ENCODE peak calls at places on chromosomes 5 and 9, in seven cellular contexts. U, Z, T, P, J, X and Y are unnamed samples.
A peak's percentile ranks its signal among the peaks of the same experiment; 100 is the strongest.

GRCh38 chr9:109107402-109108240 is 12.1 kb downstream of the TMEM245 start:
- DNase-seq in U (no peak), Z (no peak), T (no peak), P (peak; percentile 79), J (no peak), X (no peak), Y (no peak)

GRCh38 chr5:128574041-128574440 is 36.0 kb upstream of the FBN2 start:
- DNase-seq in U (no peak), Z (no peak), T (no peak), P (no peak), J (no peak), X (no peak), Y (no peak)

GRCh38 chr5:15215056-15215455 is 284.9 kb upstream of the FBXL7 start:
- DNase-seq in U (no peak), Z (no peak), T (no peak), P (no peak), J (no peak), X (no peak), Y (no peak)

GRCh38 chr5:32805966-32806626 is 95.0 kb downstream of the NPR3 start:
- DNase-seq in U (no peak), Z (no peak), T (no peak), P (peak; percentile 87), J (no peak), X (no peak), Y (no peak)

GRCh38 chr5:142667808-142668207 is 18.1 kb downstream of the FGF1 start:
- DNase-seq in U (no peak), Z (no peak), T (no peak), P (no peak), J (peak; percentile 76), X (no peak), Y (no peak)

GRCh38 chr5:40560470-40560869 is 119.2 kb upstream of the PTGER4 start:
- DNase-seq in U (no peak), Z (no peak), T (no peak), P (no peak), J (no peak), X (no peak), Y (no peak)

GRCh38 chr9:89448381-89448780 is 49.5 kb downstream of the SEMA4D start:
- DNase-seq in U (no peak), Z (no peak), T (no peak), P (no peak), J (peak; percentile 51), X (no peak), Y (no peak)

GRCh38 chr5:131224387-131225191 is 39.3 kb upstream of the CDC42SE2 start:
- DNase-seq in U (no peak), Z (no peak), T (peak; percentile 67), P (no peak), J (no peak), X (peak; percentile 46), Y (peak; percentile 59)

GRCh38 chr9:137435980-137436760 is 5.0 kb downstream of the ENTPD8 start:
- DNase-seq in U (no peak), Z (peak; percentile 73), T (peak; percentile 87), P (peak; percentile 84), J (peak; percentile 96), X (peak; percentile 87), Y (peak; percentile 89)

GRCh38 chr9:78902051-78902450 is 605.1 kb downstream of the PSAT1 start:
- DNase-seq in U (no peak), Z (no peak), T (no peak), P (no peak), J (no peak), X (no peak), Y (no peak)

GRCh38 chr9:116278326-116278725 is 124.7 kb downstream of the PAPPA start:
- DNase-seq in U (no peak), Z (no peak), T (no peak), P (no peak), J (no peak), X (no peak), Y (no peak)

GRCh38 chr5:94432499-94432898 is 185.9 kb downstream of the KIAA0825 start:
- DNase-seq in U (no peak), Z (no peak), T (no peak), P (no peak), J (no peak), X (no peak), Y (no peak)

GRCh38 chr5:16033196-16033925 is 146.2 kb downstream of the MARCHF11 start:
- DNase-seq in U (no peak), Z (no peak), T (no peak), P (no peak), J (no peak), X (no peak), Y (no peak)

GRCh38 chr5:126368239-126368812 is 54.9 kb upstream of the GRAMD2B start:
- DNase-seq in U (peak; percentile 73), Z (no peak), T (no peak), P (no peak), J (no peak), X (no peak), Y (no peak)

GRCh38 chr9:126569036-126569435 is 44.7 kb upstream of the LMX1B start:
- DNase-seq in U (no peak), Z (no peak), T (no peak), P (no peak), J (no peak), X (no peak), Y (no peak)

GRCh38 chr9:121339437-121339836 is 30.6 kb downstream of the STOM start:
- DNase-seq in U (no peak), Z (no peak), T (no peak), P (no peak), J (no peak), X (no peak), Y (no peak)
- H3K36me3 ChIP-seq in U (no peaks in the 10 kb centered on the region), Z (peaks cover 45% of the 10 kb centered on the region), T (peaks cover 51% of the 10 kb centered on the region), P (no peaks in the 10 kb centered on the region), J (peaks cover 27% of the 10 kb centered on the region), X (no peaks in the 10 kb centered on the region), Y (no peaks in the 10 kb centered on the region)

DNA sequence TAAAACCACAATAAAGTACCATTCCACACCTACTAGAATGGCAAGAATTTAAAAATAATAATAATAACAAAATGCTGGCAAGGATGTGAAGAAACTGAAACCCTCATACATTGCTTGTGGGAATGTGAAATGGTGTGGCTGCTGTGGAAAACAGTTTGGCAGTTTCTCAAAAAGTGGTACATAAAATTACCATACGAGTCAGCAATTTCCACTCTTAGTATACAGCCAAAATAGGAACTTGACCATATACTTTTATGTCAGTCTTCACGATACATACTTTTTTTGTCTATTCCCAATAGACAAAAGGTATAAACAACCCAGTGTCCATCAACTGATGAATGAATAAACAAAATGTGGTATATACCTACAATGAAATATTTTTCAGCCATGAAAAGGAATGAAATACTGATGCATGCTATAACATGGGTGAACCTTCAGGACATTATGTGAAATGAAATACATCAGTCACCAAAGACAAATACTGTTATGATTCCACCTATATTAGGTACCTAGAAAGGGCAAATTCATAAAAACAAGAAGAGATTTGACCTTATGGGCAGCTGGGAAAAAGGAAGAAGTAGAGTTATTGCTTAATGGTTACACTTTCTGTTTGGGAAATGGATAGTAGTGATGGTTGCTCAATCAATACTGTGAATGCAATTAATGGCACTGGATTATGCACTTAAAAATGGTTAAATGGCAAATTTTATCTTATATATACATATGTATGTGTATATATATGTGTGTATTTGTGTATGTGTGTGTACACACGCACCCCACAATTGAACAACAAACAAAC is 15.4 kb downstream of the FKBP15 start:
- DNase-seq in U (no peak), Z (no peak), T (no peak), P (no peak), J (no peak), X (no peak), Y (no peak)
- H3K36me3 ChIP-seq in U (peaks cover 8% of the 10 kb centered on the region), Z (peaks cover 26% of the 10 kb centered on the region), T (peaks cover 42% of the 10 kb centered on the region), P (peaks cover 40% of the 10 kb centered on the region), J (peaks cover 27% of the 10 kb centered on the region), X (no peaks in the 10 kb centered on the region), Y (no peaks in the 10 kb centered on the region)

DNA sequence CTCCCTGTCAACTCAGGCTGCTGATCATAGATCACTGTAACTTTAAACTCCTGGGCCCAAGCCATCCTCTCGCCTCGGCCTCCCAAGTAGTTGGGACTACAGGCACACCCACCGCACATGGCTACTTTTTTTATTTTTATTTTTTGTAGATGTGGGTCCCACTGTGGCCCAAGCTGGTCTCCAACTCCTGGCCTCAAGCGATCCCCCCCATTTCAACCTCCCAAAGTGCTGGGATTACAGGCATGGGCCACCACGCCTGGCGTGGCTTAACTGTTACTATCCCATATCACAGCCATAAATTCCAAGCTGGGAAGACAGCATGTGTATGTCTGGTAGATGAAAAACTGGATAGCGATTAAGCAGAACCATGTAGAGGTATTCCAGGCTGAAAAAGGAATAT is 1.0 kb downstream of the HDAC3 start:
- DNase-seq in U (no peak), Z (no peak), T (peak; percentile 25), P (no peak), J (no peak), X (no peak), Y (no peak)
- H3K36me3 ChIP-seq in U (no peaks in the 10 kb centered on the region), Z (no peaks in the 10 kb centered on the region), T (no peaks in the 10 kb centered on the region), P (peaks cover 5% of the 10 kb centered on the region), J (peaks cover 3% of the 10 kb centered on the region), X (no peaks in the 10 kb centered on the region), Y (no peaks in the 10 kb centered on the region)

GRCh38 chr9:114220129-114220541 is 64.8 kb downstream of the COL27A1 start:
- DNase-seq in U (no peak), Z (no peak), T (no peak), P (no peak), J (no peak), X (no peak), Y (no peak)
- H3K36me3 ChIP-seq in U (no peaks in the 10 kb centered on the region), Z (no peaks in the 10 kb centered on the region), T (no peaks in the 10 kb centered on the region), P (no peaks in the 10 kb centered on the region), J (peaks cover 14% of the 10 kb centered on the region), X (no peaks in the 10 kb centered on the region), Y (no peaks in the 10 kb centered on the region)